ENCODE peak calls at places on chromosomes 1 and 21, in five cellular contexts. W is psoas muscle, F is stomach, Z is dorsolateral prefrontal cortex, I is hepatocyte. E is an unnamed sample.

GRCh38 chr21:33854604-33855003 is 61.0 kb downstream of the ATP5PO start:
- DNase-seq in W (no peak), F (no peak), Z (no peak), I (no peak), E (no peak)

GRCh38 chr1:164559342-164560070 is 522 bp downstream of the PBX1 start:
- DNase-seq in W (peak), F (no peak), Z (peak), I (peak), E (peak)

GRCh38 chr1:184624051-184624450 is 130.6 kb downstream of the EDEM3 start:
- DNase-seq in W (no peak), F (no peak), Z (no peak), I (no peak), E (no peak)

GRCh38 chr1:170145691-170146676 is at the start of gene NTMT2:
- DNase-seq in W (no peak), F (no peak), Z (no peak), I (peak), E (no peak)

GRCh38 chr21:16198546-16198945 is 468.8 kb downstream of the USP25 start:
- DNase-seq in W (no peak), F (no peak), Z (no peak), I (no peak), E (no peak)

GRCh38 chr1:2566106-2567045 is 10.2 kb downstream of the TNFRSF14 start:
- DNase-seq in W (peak), F (no peak), Z (no peak), I (no peak), E (no peak)

GRCh38 chr1:40313329-40313957 is 3.6 kb downstream of the COL9A2 start:
- DNase-seq in W (no peak), F (no peak), Z (no peak), I (no peak), E (no peak)

GRCh38 chr1:161954050-161954449 is 69.6 kb downstream of the OLFML2B start:
- DNase-seq in W (no peak), F (no peak), Z (no peak), I (no peak), E (no peak)

GRCh38 chr1:180935326-180936109 is 22.8 kb downstream of the KIAA1614 start:
- DNase-seq in W (no peak), F (no peak), Z (no peak), I (peak), E (no peak)

GRCh38 chr1:167713330-167714081 is 8.3 kb upstream of the MPZL1 start:
- DNase-seq in W (peak), F (no peak), Z (no peak), I (peak), E (peak)

GRCh38 chr1:14606632-14607031 is 8.1 kb downstream of the KAZN start:
- DNase-seq in W (no peak), F (no peak), Z (no peak), I (no peak), E (no peak)

GRCh38 chr1:187909382-187909781 is 1080.6 kb downstream of the PLA2G4A start:
- DNase-seq in W (no peak), F (no peak), Z (no peak), I (no peak), E (no peak)

GRCh38 chr1:30523055-30524020 is 200.0 kb downstream of the MATN1 start:
- DNase-seq in W (peak), F (peak), Z (no peak), I (no peak), E (peak)

GRCh38 chr1:244077473-244078220 is 26.6 kb downstream of the ZBTB18 start:
- DNase-seq in W (no peak), F (no peak), Z (no peak), I (no peak), E (no peak)

GRCh38 chr21:39713905-39714304 is 31.1 kb upstream of the IGSF5 start:
- DNase-seq in W (no peak), F (no peak), Z (no peak), I (no peak), E (no peak)

GRCh38 chr1:115949156-115949555 is 27.2 kb upstream of the SLC22A15 start:
- DNase-seq in W (no peak), F (no peak), Z (no peak), I (no peak), E (no peak)

GRCh38 chr1:192575499-192576189 is at the start of gene RGS1:
- DNase-seq in W (no peak), F (peak), Z (no peak), I (no peak), E (no peak)

GRCh38 chr1:226123591-226124471 is 61.3 kb downstream of the H3-3A start:
- DNase-seq in W (no peak), F (peak), Z (no peak), I (no peak), E (peak)

GRCh38 chr1:153944005-153944821 is 2.3 kb downstream of the DENND4B start:
- DNase-seq in W (no peak), F (no peak), Z (no peak), I (no peak), E (no peak)

GRCh38 chr1:16484931-16485330 is 29.2 kb downstream of the RNU1-1 start:
- DNase-seq in W (no peak), F (no peak), Z (no peak), I (no peak), E (no peak)

GRCh38 chr1:107976431-107977215 is 11.6 kb upstream of the VAV3 start:
- DNase-seq in W (no peak), F (no peak), Z (no peak), I (no peak), E (no peak)

GRCh38 chr1:38235705-38236104 is 189.1 kb upstream of the POU3F1 start:
- DNase-seq in W (no peak), F (no peak), Z (no peak), I (peak), E (no peak)

GRCh38 chr21:31143021-31143420 is 104.7 kb upstream of the KRTAP19-8 start:
- DNase-seq in W (no peak), F (no peak), Z (no peak), I (no peak), E (no peak)

GRCh38 chr1:24897263-24898151 is 32.6 kb downstream of the RUNX3 start:
- DNase-seq in W (no peak), F (peak), Z (peak), I (no peak), E (peak)

GRCh38 chr1:187336769-187337168 is 508.0 kb downstream of the PLA2G4A start:
- DNase-seq in W (no peak), F (no peak), Z (no peak), I (no peak), E (no peak)

GRCh38 chr1:158087320-158087927 is 93.3 kb upstream of the CD1D start:
- DNase-seq in W (no peak), F (no peak), Z (no peak), I (peak), E (no peak)

GRCh38 chr1:98389809-98390208 is 271.7 kb upstream of the SNX7 start:
- DNase-seq in W (no peak), F (no peak), Z (no peak), I (peak), E (no peak)

GRCh38 chr1:234336359-234336758 is 36.9 kb upstream of the COA6 start:
- DNase-seq in W (no peak), F (no peak), Z (no peak), I (no peak), E (no peak)

GRCh38 chr1:234342749-234343148 is 30.5 kb upstream of the COA6 start:
- DNase-seq in W (no peak), F (no peak), Z (no peak), I (no peak), E (no peak)

GRCh38 chr1:234331511-234331910 is 41.7 kb upstream of the COA6 start:
- DNase-seq in W (no peak), F (no peak), Z (no peak), I (no peak), E (no peak)

GRCh38 chr1:234340528-234340927 is 32.7 kb upstream of the COA6 start:
- DNase-seq in W (no peak), F (no peak), Z (no peak), I (no peak), E (no peak)

DNA sequence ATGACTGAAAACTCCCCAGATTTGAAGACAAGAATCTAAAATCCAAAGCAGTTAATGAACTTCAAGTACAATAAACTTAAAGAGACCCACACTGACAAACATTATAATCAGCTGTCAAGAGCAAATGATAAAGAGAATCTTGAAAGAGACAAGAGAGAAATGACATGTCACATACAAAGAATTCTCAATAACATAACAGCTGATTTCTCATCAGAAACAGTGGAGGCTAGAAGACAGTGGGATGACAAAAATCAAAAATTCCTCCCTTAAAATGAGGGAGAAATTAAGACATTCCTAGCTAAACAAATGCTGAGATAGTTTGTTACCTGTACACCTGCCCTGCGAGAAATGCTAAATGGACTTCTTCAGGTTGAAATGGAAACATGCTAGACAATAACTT is 36.0 kb upstream of the COA6 start:
- DNase-seq in W (no peak), F (no peak), Z (no peak), I (no peak), E (no peak)
- TF ChIP-seq CTCF in W (no peak), F (no peak), Z (no peak), I (no peak), E (no peak)

DNA sequence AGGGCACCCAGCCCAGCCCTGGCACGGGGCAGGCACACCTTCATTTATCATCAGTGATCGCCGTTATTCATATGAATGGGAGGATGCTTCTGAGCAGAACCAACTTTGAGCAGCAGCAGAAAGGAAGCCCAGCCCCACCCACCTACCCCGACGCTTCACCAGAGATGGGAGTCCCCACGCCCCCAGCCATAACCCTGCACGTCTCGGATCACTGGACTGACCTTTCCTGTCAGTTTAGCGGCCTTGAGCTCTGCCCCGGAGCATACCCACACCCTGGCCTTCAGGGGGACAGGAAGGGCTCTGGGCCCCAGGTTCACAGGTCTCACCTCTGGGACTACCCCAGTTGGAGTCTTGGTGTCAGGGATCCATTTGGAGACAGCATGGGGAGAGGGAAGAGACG is 18.1 kb downstream of the LRP8 start:
- DNase-seq in W (no peak), F (no peak), Z (no peak), I (no peak), E (no peak)
- H3K27ac ChIP-seq in W (no peak), F (no peak), Z (no peak), I (no peak), E (no peak)

GRCh38 chr1:238061967-238062613 is 171.4 kb upstream of the ZP4 start:
- DNase-seq in W (no peak), F (no peak), Z (no peak), I (no peak), E (no peak)
- H3K4me3 ChIP-seq in W (no peak), F (no peak), Z (no peak), I (no peak), E (no peak)

GRCh38 chr1:23838401-23838866 is 13.2 kb upstream of the HMGCL start:
- DNase-seq in W (peak), F (peak), Z (no peak), I (peak), E (peak)
- TF ChIP-seq CTCF in W (no peak), F (no peak), Z (no peak), I (no peak), E (no peak)

DNA sequence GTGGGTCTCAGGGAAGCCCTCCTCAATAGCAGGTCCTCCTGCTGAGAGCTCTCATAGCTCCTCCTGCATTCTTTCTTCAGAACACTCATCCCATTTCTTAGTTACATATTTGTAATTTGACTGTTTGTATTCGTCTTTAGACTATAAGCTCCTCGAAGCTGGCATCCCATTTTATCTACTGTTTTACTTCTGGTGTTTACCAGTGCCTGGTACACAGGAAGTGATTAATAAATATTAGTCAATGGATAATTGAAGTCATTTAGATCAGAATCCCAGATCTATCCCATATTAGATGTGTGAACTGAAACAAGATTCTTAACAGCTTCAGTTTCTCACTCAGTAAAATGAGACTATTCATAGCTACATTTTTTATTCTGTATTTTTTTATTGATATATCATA is 88.7 kb downstream of the PLPP3 start:
- DNase-seq in W (no peak), F (no peak), Z (no peak), I (no peak), E (no peak)
- H3K27ac ChIP-seq in W (no peak), F (no peak), Z (peak), I (no peak), E (no peak)

DNA sequence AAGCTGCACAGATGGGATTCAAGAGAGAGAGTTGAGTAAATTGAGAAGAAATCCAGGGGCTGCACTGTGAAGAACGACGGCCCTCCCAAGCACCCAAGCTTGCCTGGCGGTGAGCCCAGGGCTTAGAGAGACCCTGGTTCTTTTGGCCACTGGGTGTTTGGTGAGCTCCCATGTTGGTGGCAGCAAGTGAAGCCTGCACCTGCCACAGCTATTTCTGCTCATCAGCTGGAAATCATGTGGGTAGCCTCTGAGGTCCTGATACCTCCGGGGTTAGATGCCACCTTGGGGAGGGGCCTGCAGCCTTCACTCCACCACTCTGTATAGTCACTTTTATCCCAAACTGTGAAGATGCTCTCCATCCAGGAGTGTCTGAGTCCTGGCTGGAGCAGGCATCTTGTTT is 6.1 kb upstream of the BTG2 start:
- DNase-seq in W (no peak), F (no peak), Z (no peak), I (no peak), E (no peak)
- H3K4me3 ChIP-seq in W (no peak), F (no peak), Z (no peak), I (no peak), E (no peak)